ENCODE peak calls at places on chromosomes 12 and 14, in six cellular contexts. S, M, W, J, K and C are unnamed samples.

GRCh38 chr12:11723993-11724392 is 74.5 kb downstream of the ETV6 start:
- DNase-seq in W (no peak), J (no peak), S (no peak), M (no peak), K (no peak), C (no peak)

GRCh38 chr14:30874999-30875787 is 834 bp downstream of the COCH start:
- DNase-seq in J (no peak), K (peak), M (no peak), S (no peak), W (no peak), C (no peak)

GRCh38 chr14:87231336-87232026 is 761.5 kb downstream of the GALC start:
- DNase-seq in W (no peak), K (no peak), J (no peak), S (no peak), M (no peak), C (no peak)

GRCh38 chr12:111757361-111758119 is 9.2 kb upstream of the ALDH2 start:
- DNase-seq in J (peak), K (peak), S (no peak), W (no peak), M (no peak), C (peak)

GRCh38 chr12:53213348-53213747 is 6.3 kb upstream of the ITGB7 start:
- DNase-seq in M (peak), K (peak), S (peak), J (peak), W (peak), C (peak)

GRCh38 chr14:55780156-55780946 is 200.3 kb downstream of the KTN1 start:
- DNase-seq in S (no peak), W (peak), J (peak), K (no peak), M (peak), C (no peak)

GRCh38 chr14:81408595-81408994 is 8.5 kb upstream of the STON2 start:
- DNase-seq in W (no peak), S (no peak), M (no peak), K (no peak), J (no peak), C (no peak)

GRCh38 chr12:113222730-113223531 is 1.7 kb downstream of the TPCN1 start:
- DNase-seq in K (peak), W (peak), S (peak), M (peak), J (peak), C (no peak)

GRCh38 chr12:82529096-82529495 is 157.6 kb upstream of the TMTC2 start:
- DNase-seq in S (no peak), W (no peak), M (peak), J (no peak), K (no peak), C (no peak)

GRCh38 chr12:131390408-131391100 is 320.3 kb upstream of the SFSWAP start:
- DNase-seq in W (no peak), J (no peak), K (peak), M (peak), S (no peak), C (no peak)

GRCh38 chr14:58138065-58138718 is 13.8 kb downstream of the ARMH4 start:
- DNase-seq in J (no peak), S (no peak), K (no peak), M (no peak), W (no peak), C (no peak)

GRCh38 chr12:29517265-29517664 is 19.8 kb upstream of the OVCH1 start:
- DNase-seq in W (no peak), S (no peak), K (no peak), M (no peak), J (peak), C (no peak)

GRCh38 chr14:101506921-101507300 is 54.4 kb upstream of the DIO3 start:
- DNase-seq in J (no peak), W (no peak), K (no peak), S (no peak), M (no peak), C (no peak)

GRCh38 chr12:60021235-60021634 is 425.4 kb downstream of the SLC16A7 start:
- DNase-seq in J (no peak), S (no peak), M (no peak), W (no peak), K (no peak), C (no peak)

GRCh38 chr14:37931998-37932397 is 275.7 kb upstream of the SSTR1 start:
- DNase-seq in K (no peak), M (no peak), S (no peak), J (no peak), W (no peak), C (no peak)